ENCODE peak calls at places on chromosomes 6 and 20, in eight cellular contexts. X, C, O, W, P, D, Q and M are unnamed samples.

GRCh38 chr6:3317741-3318211 is 59.0 kb downstream of the PSMG4 start:
- DNase-seq in X (no peak), C (no peak), O (no peak), W (no peak), P (no peak), D (no peak), Q (no peak), M (no peak)

GRCh38 chr20:47428164-47428563 is 71.7 kb upstream of the ZMYND8 start:
- DNase-seq in X (no peak), C (no peak), O (no peak), W (no peak), P (no peak), D (no peak), Q (no peak), M (no peak)

GRCh38 chr20:44579313-44580090 is 2.9 kb upstream of the PKIG start:
- DNase-seq in X (no peak), C (no peak), O (no peak), W (no peak), P (no peak), D (no peak), Q (no peak), M (no peak)

GRCh38 chr6:137698636-137699035 is 168.4 kb upstream of the TNFAIP3 start:
- DNase-seq in X (no peak), C (no peak), O (no peak), W (no peak), P (no peak), D (no peak), Q (no peak), M (no peak)

GRCh38 chr6:13985663-13986325 is 61.0 kb downstream of the RNF182 start:
- DNase-seq in X (no peak), C (no peak), O (no peak), W (no peak), P (no peak), D (no peak), Q (no peak), M (no peak)

GRCh38 chr20:64006490-64006889 is 25.6 kb downstream of the PRPF6 start:
- DNase-seq in X (no peak), C (no peak), O (no peak), W (no peak), P (no peak), D (no peak), Q (no peak), M (no peak)

GRCh38 chr6:27374824-27375612 is 13.5 kb upstream of the ZNF391 start:
- DNase-seq in X (no peak), C (peak), O (peak), W (peak), P (peak), D (peak), Q (peak), M (peak)

GRCh38 chr6:151291145-151292055 is 51.6 kb downstream of the AKAP12 start:
- DNase-seq in X (no peak), C (no peak), O (no peak), W (no peak), P (no peak), D (peak), Q (no peak), M (no peak)

GRCh38 chr6:150753404-150754184 is 111.9 kb upstream of the MTHFD1L start:
- DNase-seq in X (no peak), C (no peak), O (no peak), W (no peak), P (no peak), D (no peak), Q (no peak), M (no peak)

GRCh38 chr6:2971420-2972218 is at the start of gene SERPINB6:
- DNase-seq in X (no peak), C (peak), O (peak), W (peak), P (no peak), D (peak), Q (peak), M (peak)

GRCh38 chr6:155050311-155050710 is 55.2 kb downstream of the TIAM2 start:
- DNase-seq in X (no peak), C (no peak), O (peak), W (no peak), P (peak), D (no peak), Q (peak), M (peak)

GRCh38 chr20:24033151-24033550 is 44.6 kb upstream of the GGTLC1 start:
- DNase-seq in X (no peak), C (no peak), O (no peak), W (no peak), P (no peak), D (no peak), Q (peak), M (peak)

GRCh38 chr20:25454153-25454900 is 46.9 kb downstream of the GINS1 start:
- DNase-seq in X (no peak), C (no peak), O (no peak), W (no peak), P (no peak), D (no peak), Q (no peak), M (no peak)

GRCh38 chr6:100289285-100289684 is 175.4 kb downstream of the SIM1 start:
- DNase-seq in X (no peak), C (no peak), O (no peak), W (no peak), P (no peak), D (no peak), Q (no peak), M (no peak)

GRCh38 chr6:131602913-131603312 is 25.1 kb downstream of the MED23 start:
- DNase-seq in X (no peak), C (peak), O (no peak), W (no peak), P (no peak), D (peak), Q (no peak), M (no peak)

GRCh38 chr6:128720891-128721290 is 162.0 kb upstream of the LAMA2 start:
- DNase-seq in X (no peak), C (no peak), O (no peak), W (no peak), P (no peak), D (no peak), Q (no peak), M (no peak)

GRCh38 chr6:1619666-1620503 is 10.2 kb downstream of the FOXC1 start:
- DNase-seq in X (no peak), C (no peak), O (no peak), W (no peak), P (peak), D (no peak), Q (peak), M (no peak)

GRCh38 chr6:125099211-125100017 is 54.2 kb upstream of the TPD52L1 start:
- DNase-seq in X (no peak), C (peak), O (peak), W (peak), P (peak), D (peak), Q (peak), M (peak)

GRCh38 chr6:44851176-44851575 is 463.7 kb downstream of the CDC5L start:
- DNase-seq in X (no peak), C (no peak), O (no peak), W (no peak), P (no peak), D (peak), Q (no peak), M (no peak)

GRCh38 chr6:107917468-107918375 is 40.3 kb downstream of the SEC63 start:
- DNase-seq in X (no peak), C (no peak), O (no peak), W (no peak), P (peak), D (no peak), Q (no peak), M (no peak)

GRCh38 chr6:141653590-141653989 is 479.1 kb upstream of the GJE1 start:
- DNase-seq in X (no peak), C (no peak), O (no peak), W (no peak), P (no peak), D (no peak), Q (no peak), M (no peak)

GRCh38 chr20:5100684-5101347 is 18.9 kb downstream of the PCNA start:
- DNase-seq in X (no peak), C (peak), O (peak), W (peak), P (peak), D (peak), Q (peak), M (peak)

GRCh38 chr6:38262041-38262440 is 377.7 kb downstream of the BTBD9 start:
- DNase-seq in X (no peak), C (peak), O (no peak), W (no peak), P (no peak), D (peak), Q (no peak), M (no peak)

GRCh38 chr20:29874476-29875202 is 1382.8 kb upstream of the DEFB115 start:
- DNase-seq in X (no peak), C (no peak), O (no peak), W (no peak), P (no peak), D (no peak), Q (no peak), M (no peak)

GRCh38 chr6:136469154-136469553 is 81.1 kb downstream of the MAP7 start:
- DNase-seq in X (no peak), C (no peak), O (no peak), W (no peak), P (no peak), D (no peak), Q (no peak), M (no peak)

GRCh38 chr6:82381278-82381677 is 17.7 kb downstream of the TPBG start:
- DNase-seq in X (no peak), C (no peak), O (no peak), W (no peak), P (peak), D (no peak), Q (no peak), M (no peak)

GRCh38 chr6:128491643-128492206 is 28.7 kb downstream of the PTPRK start:
- DNase-seq in X (no peak), C (no peak), O (no peak), W (no peak), P (peak), D (peak), Q (no peak), M (no peak)

GRCh38 chr20:32206383-32207210 is 946 bp downstream of the PLAGL2 start:
- DNase-seq in X (no peak), C (no peak), O (peak), W (no peak), P (no peak), D (no peak), Q (peak), M (no peak)

GRCh38 chr20:9311132-9311531 is 203.3 kb upstream of the LAMP5 start:
- DNase-seq in X (no peak), C (no peak), O (no peak), W (no peak), P (no peak), D (no peak), Q (no peak), M (no peak)

GRCh38 chr6:130215526-130215925 is 7.2 kb downstream of the SAMD3 start:
- DNase-seq in X (no peak), C (no peak), O (peak), W (no peak), P (peak), D (no peak), Q (peak), M (peak)

GRCh38 chr6:16764188-16764950 is 3.1 kb upstream of the ATXN1 start:
- DNase-seq in X (no peak), C (no peak), O (no peak), W (no peak), P (peak), D (peak), Q (no peak), M (no peak)

GRCh38 chr6:100116409-100117194 is 122.6 kb upstream of the MCHR2 start:
- DNase-seq in X (no peak), C (peak), O (peak), W (no peak), P (peak), D (peak), Q (peak), M (peak)

GRCh38 chr6:79453558-79454042 is 83.6 kb downstream of the LCA5 start:
- DNase-seq in X (no peak), C (no peak), O (no peak), W (no peak), P (peak), D (peak), Q (no peak), M (no peak)

GRCh38 chr6:146984251-146984924 is 219.8 kb upstream of the STXBP5 start:
- DNase-seq in X (no peak), C (no peak), O (no peak), W (no peak), P (no peak), D (no peak), Q (no peak), M (no peak)